ENCODE peak calls at places on chromosomes 12 and 14, in seven cellular contexts. One of them, this sample, is unnamed.

GRCh38 chr12:25433581-25434325 is 119.3 kb downstream of the LMNTD1 start:
- DNase-seq in lower leg skin: no peak
- DNase-seq in CD4-positive, CD25-positive, alpha-beta regulatory T cell: no peak
- DNase-seq in neuronal stem cell: no peak
- DNase-seq in astrocyte of the spinal cord: peak
- DNase-seq in effector memory CD4-positive, alpha-beta T cell: no peak
- DNase-seq in uterus: no peak
- DNase-seq in this sample: no peak

GRCh38 chr12:6946033-6946919 is 2.5 kb downstream of the C12orf57 start:
- DNase-seq in lower leg skin: peak
- DNase-seq in CD4-positive, CD25-positive, alpha-beta regulatory T cell: peak
- DNase-seq in neuronal stem cell: no peak
- DNase-seq in astrocyte of the spinal cord: no peak
- DNase-seq in effector memory CD4-positive, alpha-beta T cell: peak
- DNase-seq in uterus: no peak
- DNase-seq in this sample: no peak

GRCh38 chr12:38921025-38921677 is 15.8 kb upstream of the CPNE8 start:
- DNase-seq in lower leg skin: no peak
- DNase-seq in CD4-positive, CD25-positive, alpha-beta regulatory T cell: peak
- DNase-seq in neuronal stem cell: peak
- DNase-seq in astrocyte of the spinal cord: peak
- DNase-seq in effector memory CD4-positive, alpha-beta T cell: no peak
- DNase-seq in uterus: no peak
- DNase-seq in this sample: peak

GRCh38 chr14:96083667-96084320 is 44.6 kb downstream of the C14orf132 start:
- DNase-seq in lower leg skin: no peak
- DNase-seq in CD4-positive, CD25-positive, alpha-beta regulatory T cell: no peak
- DNase-seq in neuronal stem cell: no peak
- DNase-seq in astrocyte of the spinal cord: no peak
- DNase-seq in effector memory CD4-positive, alpha-beta T cell: no peak
- DNase-seq in uterus: no peak
- DNase-seq in this sample: no peak

GRCh38 chr12:77754086-77754485 is 76.6 kb upstream of the NAV3 start:
- DNase-seq in lower leg skin: no peak
- DNase-seq in CD4-positive, CD25-positive, alpha-beta regulatory T cell: no peak
- DNase-seq in neuronal stem cell: peak
- DNase-seq in astrocyte of the spinal cord: no peak
- DNase-seq in effector memory CD4-positive, alpha-beta T cell: no peak
- DNase-seq in uterus: no peak
- DNase-seq in this sample: no peak

GRCh38 chr14:75783184-75783583 is 122.1 kb downstream of the TTLL5 start:
- DNase-seq in lower leg skin: no peak
- DNase-seq in CD4-positive, CD25-positive, alpha-beta regulatory T cell: no peak
- DNase-seq in neuronal stem cell: no peak
- DNase-seq in astrocyte of the spinal cord: no peak
- DNase-seq in effector memory CD4-positive, alpha-beta T cell: no peak
- DNase-seq in uterus: no peak
- DNase-seq in this sample: no peak

GRCh38 chr14:54306806-54307205 is 90.0 kb upstream of the CDKN3 start:
- DNase-seq in lower leg skin: no peak
- DNase-seq in CD4-positive, CD25-positive, alpha-beta regulatory T cell: no peak
- DNase-seq in neuronal stem cell: no peak
- DNase-seq in astrocyte of the spinal cord: no peak
- DNase-seq in effector memory CD4-positive, alpha-beta T cell: no peak
- DNase-seq in uterus: no peak
- DNase-seq in this sample: no peak

GRCh38 chr12:27894309-27894708 is 78.2 kb downstream of the PTHLH start:
- DNase-seq in lower leg skin: no peak
- DNase-seq in CD4-positive, CD25-positive, alpha-beta regulatory T cell: no peak
- DNase-seq in neuronal stem cell: no peak
- DNase-seq in astrocyte of the spinal cord: no peak
- DNase-seq in effector memory CD4-positive, alpha-beta T cell: no peak
- DNase-seq in uterus: no peak
- DNase-seq in this sample: no peak

GRCh38 chr14:71675126-71675901 is 256.9 kb upstream of the RGS6 start:
- DNase-seq in lower leg skin: no peak
- DNase-seq in CD4-positive, CD25-positive, alpha-beta regulatory T cell: no peak
- DNase-seq in neuronal stem cell: no peak
- DNase-seq in astrocyte of the spinal cord: no peak
- DNase-seq in effector memory CD4-positive, alpha-beta T cell: no peak
- DNase-seq in uterus: no peak
- DNase-seq in this sample: no peak

GRCh38 chr12:71787574-71787973 is 32.9 kb downstream of the RAB21 start:
- DNase-seq in lower leg skin: no peak
- DNase-seq in CD4-positive, CD25-positive, alpha-beta regulatory T cell: no peak
- DNase-seq in neuronal stem cell: no peak
- DNase-seq in astrocyte of the spinal cord: no peak
- DNase-seq in effector memory CD4-positive, alpha-beta T cell: no peak
- DNase-seq in uterus: no peak
- DNase-seq in this sample: no peak

GRCh38 chr14:24232645-24233537 is at the start of gene GMPR2:
- DNase-seq in lower leg skin: no peak
- DNase-seq in CD4-positive, CD25-positive, alpha-beta regulatory T cell: no peak
- DNase-seq in neuronal stem cell: no peak
- DNase-seq in astrocyte of the spinal cord: no peak
- DNase-seq in effector memory CD4-positive, alpha-beta T cell: no peak
- DNase-seq in uterus: no peak
- DNase-seq in this sample: no peak

GRCh38 chr12:9742665-9743064 is 9.8 kb upstream of the CLECL1 start:
- DNase-seq in lower leg skin: no peak
- DNase-seq in CD4-positive, CD25-positive, alpha-beta regulatory T cell: peak
- DNase-seq in neuronal stem cell: no peak
- DNase-seq in astrocyte of the spinal cord: no peak
- DNase-seq in effector memory CD4-positive, alpha-beta T cell: peak
- DNase-seq in uterus: no peak
- DNase-seq in this sample: no peak

GRCh38 chr14:81323621-81324400 is 76.3 kb downstream of the STON2 start:
- DNase-seq in lower leg skin: no peak
- DNase-seq in CD4-positive, CD25-positive, alpha-beta regulatory T cell: no peak
- DNase-seq in neuronal stem cell: no peak
- DNase-seq in astrocyte of the spinal cord: peak
- DNase-seq in effector memory CD4-positive, alpha-beta T cell: no peak
- DNase-seq in uterus: no peak
- DNase-seq in this sample: no peak
- H3K4me3 ChIP-seq in lower leg skin: no peak
- H3K4me3 ChIP-seq in CD4-positive, CD25-positive, alpha-beta regulatory T cell: no peak
- H3K4me3 ChIP-seq in neuronal stem cell: peak
- H3K4me3 ChIP-seq in astrocyte of the spinal cord: peak
- H3K4me3 ChIP-seq in effector memory CD4-positive, alpha-beta T cell: no peak
- H3K4me3 ChIP-seq in uterus: no peak
- H3K4me3 ChIP-seq in this sample: no peak

GRCh38 chr14:76962303-76962660 is 66.2 kb downstream of the IRF2BPL start:
- DNase-seq in lower leg skin: no peak
- DNase-seq in CD4-positive, CD25-positive, alpha-beta regulatory T cell: no peak
- DNase-seq in neuronal stem cell: no peak
- DNase-seq in astrocyte of the spinal cord: no peak
- DNase-seq in effector memory CD4-positive, alpha-beta T cell: no peak
- DNase-seq in uterus: no peak
- DNase-seq in this sample: no peak
- H3K4me3 ChIP-seq in lower leg skin: peak
- H3K4me3 ChIP-seq in CD4-positive, CD25-positive, alpha-beta regulatory T cell: peak
- H3K4me3 ChIP-seq in neuronal stem cell: peak
- H3K4me3 ChIP-seq in astrocyte of the spinal cord: peak
- H3K4me3 ChIP-seq in effector memory CD4-positive, alpha-beta T cell: peak
- H3K4me3 ChIP-seq in uterus: peak
- H3K4me3 ChIP-seq in this sample: peak

GRCh38 chr14:97977711-97978261 is 1180.6 kb downstream of the VRK1 start:
- DNase-seq in lower leg skin: peak
- DNase-seq in CD4-positive, CD25-positive, alpha-beta regulatory T cell: peak
- DNase-seq in neuronal stem cell: no peak
- DNase-seq in astrocyte of the spinal cord: peak
- DNase-seq in effector memory CD4-positive, alpha-beta T cell: peak
- DNase-seq in uterus: peak
- DNase-seq in this sample: peak
- H3K4me3 ChIP-seq in lower leg skin: no peak
- H3K4me3 ChIP-seq in CD4-positive, CD25-positive, alpha-beta regulatory T cell: peak
- H3K4me3 ChIP-seq in neuronal stem cell: no peak
- H3K4me3 ChIP-seq in astrocyte of the spinal cord: peak
- H3K4me3 ChIP-seq in effector memory CD4-positive, alpha-beta T cell: peak
- H3K4me3 ChIP-seq in uterus: peak
- H3K4me3 ChIP-seq in this sample: peak

DNA sequence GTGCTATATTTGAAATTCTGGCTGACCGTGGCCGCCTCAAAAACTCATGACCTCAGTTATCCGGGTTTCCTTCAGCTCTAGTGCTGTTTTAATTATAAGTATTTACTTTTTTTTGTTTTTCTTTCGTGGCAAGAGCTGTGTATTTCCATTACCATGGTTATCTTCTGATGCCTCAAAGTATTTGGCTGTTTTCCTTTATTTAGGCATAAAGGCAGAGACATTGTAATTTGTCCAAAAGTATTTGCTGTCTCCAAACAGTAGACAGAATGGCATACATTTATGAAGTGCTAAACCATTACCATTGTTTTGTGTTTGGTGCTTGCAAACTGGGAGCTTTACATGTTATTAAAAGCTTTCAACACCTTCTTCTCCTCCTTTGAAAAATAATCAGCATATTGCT is 46.2 kb downstream of the FLRT2 start:
- DNase-seq in lower leg skin: no peak
- DNase-seq in CD4-positive, CD25-positive, alpha-beta regulatory T cell: no peak
- DNase-seq in neuronal stem cell: no peak
- DNase-seq in astrocyte of the spinal cord: peak
- DNase-seq in effector memory CD4-positive, alpha-beta T cell: no peak
- DNase-seq in uterus: no peak
- DNase-seq in this sample: no peak
- H3K4me3 ChIP-seq in lower leg skin: no peak
- H3K4me3 ChIP-seq in CD4-positive, CD25-positive, alpha-beta regulatory T cell: no peak
- H3K4me3 ChIP-seq in neuronal stem cell: no peak
- H3K4me3 ChIP-seq in astrocyte of the spinal cord: no peak
- H3K4me3 ChIP-seq in effector memory CD4-positive, alpha-beta T cell: no peak
- H3K4me3 ChIP-seq in uterus: no peak
- H3K4me3 ChIP-seq in this sample: no peak

DNA sequence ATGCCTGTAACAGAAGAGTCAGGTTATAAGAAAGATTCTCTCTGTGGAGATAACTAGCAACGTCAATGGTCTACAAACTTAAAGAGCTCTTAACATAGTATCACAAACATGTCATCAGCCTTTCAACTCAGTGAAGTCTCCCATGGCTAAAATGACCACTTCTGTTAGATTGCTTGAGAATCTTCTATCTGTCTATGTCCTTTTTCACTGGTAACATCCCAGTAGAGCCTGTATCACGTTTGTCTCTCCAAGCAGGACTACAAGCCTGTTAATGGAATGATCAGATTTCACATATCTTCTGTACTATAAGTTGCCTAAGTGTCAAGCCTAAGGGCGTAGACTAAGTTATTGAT is 50.7 kb downstream of the SLC2A13 start:
- DNase-seq in lower leg skin: no peak
- DNase-seq in CD4-positive, CD25-positive, alpha-beta regulatory T cell: no peak
- DNase-seq in neuronal stem cell: no peak
- DNase-seq in astrocyte of the spinal cord: no peak
- DNase-seq in effector memory CD4-positive, alpha-beta T cell: no peak
- DNase-seq in uterus: no peak
- DNase-seq in this sample: no peak
- H3K4me3 ChIP-seq in lower leg skin: no peak
- H3K4me3 ChIP-seq in CD4-positive, CD25-positive, alpha-beta regulatory T cell: no peak
- H3K4me3 ChIP-seq in neuronal stem cell: no peak
- H3K4me3 ChIP-seq in astrocyte of the spinal cord: no peak
- H3K4me3 ChIP-seq in effector memory CD4-positive, alpha-beta T cell: no peak
- H3K4me3 ChIP-seq in uterus: no peak
- H3K4me3 ChIP-seq in this sample: no peak

GRCh38 chr14:100158566-100159106 is 809 bp downstream of the DEGS2 start:
- DNase-seq in lower leg skin: no peak
- DNase-seq in CD4-positive, CD25-positive, alpha-beta regulatory T cell: no peak
- DNase-seq in neuronal stem cell: no peak
- DNase-seq in astrocyte of the spinal cord: no peak
- DNase-seq in effector memory CD4-positive, alpha-beta T cell: no peak
- DNase-seq in uterus: no peak
- DNase-seq in this sample: no peak

GRCh38 chr14:100159107-100159864 is at the start of gene DEGS2:
- DNase-seq in lower leg skin: no peak
- DNase-seq in CD4-positive, CD25-positive, alpha-beta regulatory T cell: peak
- DNase-seq in neuronal stem cell: no peak
- DNase-seq in astrocyte of the spinal cord: no peak
- DNase-seq in effector memory CD4-positive, alpha-beta T cell: peak
- DNase-seq in uterus: no peak
- DNase-seq in this sample: no peak

GRCh38 chr14:100160534-100160916 is 1.1 kb upstream of the DEGS2 start:
- DNase-seq in lower leg skin: no peak
- DNase-seq in CD4-positive, CD25-positive, alpha-beta regulatory T cell: no peak
- DNase-seq in neuronal stem cell: no peak
- DNase-seq in astrocyte of the spinal cord: no peak
- DNase-seq in effector memory CD4-positive, alpha-beta T cell: no peak
- DNase-seq in uterus: no peak
- DNase-seq in this sample: no peak

GRCh38 chr14:100156776-100157175 is 2.7 kb downstream of the DEGS2 start:
- DNase-seq in lower leg skin: no peak
- DNase-seq in CD4-positive, CD25-positive, alpha-beta regulatory T cell: no peak
- DNase-seq in neuronal stem cell: no peak
- DNase-seq in astrocyte of the spinal cord: no peak
- DNase-seq in effector memory CD4-positive, alpha-beta T cell: no peak
- DNase-seq in uterus: no peak
- DNase-seq in this sample: no peak

GRCh38 chr14:100159865-100160533 is 554 bp upstream of the DEGS2 start:
- DNase-seq in lower leg skin: no peak
- DNase-seq in CD4-positive, CD25-positive, alpha-beta regulatory T cell: no peak
- DNase-seq in neuronal stem cell: no peak
- DNase-seq in astrocyte of the spinal cord: no peak
- DNase-seq in effector memory CD4-positive, alpha-beta T cell: no peak
- DNase-seq in uterus: no peak
- DNase-seq in this sample: no peak
- H3K4me3 ChIP-seq in lower leg skin: peak
- H3K4me3 ChIP-seq in CD4-positive, CD25-positive, alpha-beta regulatory T cell: no peak
- H3K4me3 ChIP-seq in neuronal stem cell: no peak
- H3K4me3 ChIP-seq in astrocyte of the spinal cord: no peak
- H3K4me3 ChIP-seq in effector memory CD4-positive, alpha-beta T cell: peak
- H3K4me3 ChIP-seq in uterus: peak
- H3K4me3 ChIP-seq in this sample: peak

GRCh38 chr12:124299628-124300388 is 4.9 kb downstream of the RFLNA start:
- DNase-seq in lower leg skin: no peak
- DNase-seq in CD4-positive, CD25-positive, alpha-beta regulatory T cell: no peak
- DNase-seq in neuronal stem cell: no peak
- DNase-seq in astrocyte of the spinal cord: peak
- DNase-seq in effector memory CD4-positive, alpha-beta T cell: no peak
- DNase-seq in uterus: no peak
- DNase-seq in this sample: no peak
- H3K4me3 ChIP-seq in lower leg skin: no peak
- H3K4me3 ChIP-seq in CD4-positive, CD25-positive, alpha-beta regulatory T cell: no peak
- H3K4me3 ChIP-seq in neuronal stem cell: no peak
- H3K4me3 ChIP-seq in astrocyte of the spinal cord: no peak
- H3K4me3 ChIP-seq in effector memory CD4-positive, alpha-beta T cell: no peak
- H3K4me3 ChIP-seq in uterus: no peak
- H3K4me3 ChIP-seq in this sample: no peak

GRCh38 chr12:110758922-110759321 is 16.2 kb upstream of the PPP1CC start:
- DNase-seq in lower leg skin: no peak
- DNase-seq in CD4-positive, CD25-positive, alpha-beta regulatory T cell: no peak
- DNase-seq in neuronal stem cell: no peak
- DNase-seq in astrocyte of the spinal cord: no peak
- DNase-seq in effector memory CD4-positive, alpha-beta T cell: no peak
- DNase-seq in uterus: no peak
- DNase-seq in this sample: no peak
- H3K4me3 ChIP-seq in lower leg skin: no peak
- H3K4me3 ChIP-seq in CD4-positive, CD25-positive, alpha-beta regulatory T cell: no peak
- H3K4me3 ChIP-seq in neuronal stem cell: no peak
- H3K4me3 ChIP-seq in astrocyte of the spinal cord: no peak
- H3K4me3 ChIP-seq in effector memory CD4-positive, alpha-beta T cell: no peak
- H3K4me3 ChIP-seq in uterus: no peak
- H3K4me3 ChIP-seq in this sample: no peak

GRCh38 chr12:54370218-54370730 is 6.0 kb upstream of the GPR84 start:
- DNase-seq in lower leg skin: peak
- DNase-seq in CD4-positive, CD25-positive, alpha-beta regulatory T cell: no peak
- DNase-seq in neuronal stem cell: no peak
- DNase-seq in astrocyte of the spinal cord: peak
- DNase-seq in effector memory CD4-positive, alpha-beta T cell: no peak
- DNase-seq in uterus: peak
- DNase-seq in this sample: no peak
- H3K4me3 ChIP-seq in lower leg skin: no peak
- H3K4me3 ChIP-seq in CD4-positive, CD25-positive, alpha-beta regulatory T cell: no peak
- H3K4me3 ChIP-seq in neuronal stem cell: no peak
- H3K4me3 ChIP-seq in astrocyte of the spinal cord: peak
- H3K4me3 ChIP-seq in effector memory CD4-positive, alpha-beta T cell: no peak
- H3K4me3 ChIP-seq in uterus: peak
- H3K4me3 ChIP-seq in this sample: no peak